ENCODE peak calls at places on chromosomes 16 and 17, in six cellular contexts. E is HCT116, F is neural progenitor cell, L is PC-3, R is SK-N-SH, M is MM.1S. C is an unnamed sample.

GRCh38 chr16:19431636-19432340 is 14.1 kb downstream of the TMC5 start:
- DNase-seq in F (no peak), M (no peak), L (no peak), R (no peak), E (no peak), C (no peak)

GRCh38 chr17:835263-835662 is 53.1 kb downstream of the MRM3 start:
- DNase-seq in R (no peak), E (no peak), L (peak; percentile 2), F (peak; percentile 46), M (no peak), C (peak; percentile 98)

GRCh38 chr17:40436631-40437030 is 6.6 kb upstream of the IGFBP4 start:
- DNase-seq in M (no peak), R (no peak), E (no peak), F (no peak), L (no peak), C (no peak)

GRCh38 chr16:1993731-1994131 is 4.0 kb downstream of the SYNGR3 start:
- DNase-seq in F (no peak), R (no peak), E (no peak), M (no peak), L (peak; percentile 79), C (peak; percentile 66)

GRCh38 chr16:11402051-11402744 is 56.9 kb downstream of the RMI2 start:
- DNase-seq in E (no peak), F (no peak), M (no peak), R (peak; percentile 44), L (no peak), C (no peak)

GRCh38 chr17:42686520-42687137 is 4.3 kb downstream of the CNTNAP1 start:
- DNase-seq in L (no peak), R (peak; percentile 48), M (no peak), F (no peak), E (no peak), C (no peak)

GRCh38 chr16:47705268-47705667 is 244.1 kb downstream of the PHKB start:
- DNase-seq in E (no peak), F (no peak), R (no peak), L (no peak), M (no peak), C (no peak)

GRCh38 chr17:48586355-48586924 is 3.6 kb downstream of the HOXB3 start:
- DNase-seq in E (no peak), M (peak; percentile 14), L (no peak), F (no peak), R (no peak), C (no peak)

GRCh38 chr16:11251525-11252481 is 4.2 kb downstream of the SOCS1 start:
- DNase-seq in M (no peak), E (no peak), L (no peak), F (no peak), R (no peak), C (peak; percentile 57)

GRCh38 chr17:61589990-61590389 is 1.0 kb downstream of the NACA2 start:
- DNase-seq in R (no peak), L (no peak), M (no peak), E (no peak), F (no peak), C (no peak)

GRCh38 chr17:81480140-81480917 is 32.3 kb downstream of the ACTG1 start:
- DNase-seq in F (no peak), M (no peak), R (no peak), E (no peak), L (peak; percentile 45), C (peak; percentile 72)

GRCh38 chr16:3007957-3008748 is 4.6 kb upstream of the CLDN9 start:
- DNase-seq in E (no peak), M (no peak), F (peak; percentile 59), L (no peak), R (no peak), C (no peak)

GRCh38 chr16:71384073-71384724 is 25.7 kb downstream of the CALB2 start:
- DNase-seq in R (no peak), F (no peak), E (no peak), L (no peak), M (no peak), C (no peak)

GRCh38 chr17:17670701-17671319 is 10.4 kb upstream of the RAI1 start:
- DNase-seq in L (no peak), E (no peak), R (no peak), M (no peak), F (no peak), C (no peak)

GRCh38 chr17:37327341-37328090 is 48.3 kb upstream of the C17orf78 start:
- DNase-seq in E (no peak), R (no peak), M (no peak), L (no peak), F (no peak), C (peak; percentile 86)

GRCh38 chr17:73068322-73069153 is 23.9 kb downstream of the SLC39A11 start:
- DNase-seq in L (peak; percentile 46), R (peak; percentile 59), M (no peak), E (no peak), F (no peak), C (peak; percentile 70)

DNA sequence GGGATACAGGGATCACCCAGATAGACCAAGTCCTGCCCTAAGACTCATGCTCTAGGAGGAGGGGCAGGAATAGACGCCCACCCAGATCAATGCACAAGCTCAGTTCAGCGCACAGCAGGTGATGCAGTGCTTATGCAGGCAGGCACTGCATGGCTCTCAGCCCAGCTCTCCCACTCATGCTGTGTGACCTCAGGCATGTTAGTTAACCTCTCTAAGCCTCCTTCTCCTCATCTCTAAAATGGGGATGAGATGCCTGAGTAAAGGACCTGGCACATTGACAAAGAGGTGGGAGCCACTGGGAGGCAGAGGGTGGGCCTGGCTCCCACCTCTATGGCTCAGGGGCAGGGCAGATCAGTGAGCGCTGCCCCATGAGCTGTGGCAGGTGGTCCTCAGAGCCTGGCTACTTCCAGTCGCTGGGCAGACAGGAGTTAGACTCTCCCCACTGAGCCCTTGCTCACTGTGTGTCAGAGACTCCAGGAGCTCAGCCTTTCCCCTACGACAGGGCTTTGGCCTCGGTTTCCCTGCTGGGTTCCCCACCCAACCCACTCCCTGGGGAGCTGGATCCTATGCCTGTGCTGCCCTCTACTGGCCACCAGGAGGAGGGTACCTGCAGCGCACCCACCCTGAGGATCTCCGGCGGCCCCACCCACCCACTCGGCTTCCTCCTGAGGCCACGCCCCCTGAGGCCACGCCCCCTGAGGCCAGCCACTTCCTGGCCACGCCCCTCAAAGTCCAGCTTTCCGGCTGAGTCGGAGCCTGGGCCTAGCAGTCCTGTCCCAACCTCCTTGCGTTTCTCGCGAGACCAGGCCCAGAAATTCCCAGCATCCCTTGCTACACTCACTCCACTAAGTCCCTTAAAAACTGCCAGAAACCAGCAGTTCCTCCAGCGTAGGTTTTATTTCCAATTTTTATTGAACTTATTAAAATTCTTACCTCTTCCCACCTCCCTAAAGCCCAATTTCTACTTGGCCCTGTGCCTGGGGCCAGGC is 196.1 kb downstream of the GSG1L start:
- DNase-seq in M (peak; percentile 66), L (peak; percentile 75), F (peak; percentile 88), E (peak; percentile 86), R (peak; percentile 92), C (peak; percentile 85)
- H3K4me3 ChIP-seq in M (no peak overlapping the region), L (no peak overlapping the region), F (no peak overlapping the region), E (no peak overlapping the region), R (no peak overlapping the region), C (no peak overlapping the region)

GRCh38 chr16:27461483-27462171 is 59.7 kb downstream of the IL21R start:
- DNase-seq in R (no peak), F (no peak), M (no peak), L (no peak), E (no peak), C (no peak)
- TF ChIP-seq EZH2phosphoT487 in R (no peak), F (no peak), M (no peak), L (no peak), E (no peak), C (no peak)

GRCh38 chr17:30476726-30477082 is 504 bp upstream of the GOSR1 start:
- DNase-seq in F (peak; percentile 31), E (no peak), L (no peak), R (no peak), M (no peak), C (peak; percentile 58)
- H3K9ac ChIP-seq in F (no peak overlapping the region), E (peak overlapping the region; percentile 95), L (peak overlapping the region; percentile 99), R (peak overlapping the region; percentile 99), M (peak overlapping the region; percentile 86), C (peak overlapping the region; percentile 99)

GRCh38 chr17:59329558-59330313 is 1.7 kb upstream of the YPEL2 start:
- DNase-seq in L (peak; percentile 78), M (peak; percentile 72), F (peak; percentile 93), R (peak; percentile 81), E (peak; percentile 62), C (peak; percentile 85)

GRCh38 chr17:59331129-59331928 is at the start of gene YPEL2:
- DNase-seq in R (peak; percentile 100), E (peak; percentile 82), L (peak; percentile 93), F (peak; percentile 99), M (peak; percentile 92), C (peak; percentile 93)

GRCh38 chr17:59328534-59329095 is 2.8 kb upstream of the YPEL2 start:
- DNase-seq in M (no peak), F (no peak), E (no peak), L (no peak), R (no peak), C (no peak)

GRCh38 chr17:59331929-59332889 is 754 bp downstream of the YPEL2 start:
- DNase-seq in L (no peak), F (peak; percentile 58), R (peak; percentile 78), E (no peak), M (no peak), C (peak; percentile 70)

GRCh38 chr17:59330314-59330942 is 1.0 kb upstream of the YPEL2 start:
- DNase-seq in F (peak; percentile 49), E (no peak), M (peak; percentile 73), L (peak; percentile 24), R (no peak), C (peak; percentile 38)
- H3K4me3 ChIP-seq in F (peak overlapping the region; percentile 79), E (no peak overlapping the region), M (peak overlapping the region; percentile 50), L (peak overlapping the region; percentile 82), R (no peak overlapping the region), C (no peak overlapping the region)

C was measured in GM23248.